ENCODE peak calls at places on chromosomes 13 and 19, in ten cellular contexts. One of them, this sample, is unnamed.

GRCh38 chr19:6593651-6594416 is 2.9 kb upstream of the CD70 start:
- DNase-seq in tibial artery: no peak
- DNase-seq in astrocyte of the spinal cord: no peak
- DNase-seq in lower leg skin: peak
- DNase-seq in Caco-2: no peak
- DNase-seq in OCI-LY7: peak
- DNase-seq in brain microvascular endothelial cell: no peak
- DNase-seq in astrocyte: no peak
- DNase-seq in GM12864: no peak
- DNase-seq in foreskin fibroblast: no peak
- DNase-seq in this sample: no peak

GRCh38 chr13:73633817-73634449 is 500.3 kb downstream of the KLF12 start:
- DNase-seq in astrocyte: no peak
- DNase-seq in Caco-2: no peak
- DNase-seq in GM12864: no peak
- DNase-seq in foreskin fibroblast: no peak
- DNase-seq in astrocyte of the spinal cord: no peak
- DNase-seq in OCI-LY7: no peak
- DNase-seq in lower leg skin: no peak
- DNase-seq in tibial artery: no peak
- DNase-seq in brain microvascular endothelial cell: no peak
- DNase-seq in this sample: no peak

GRCh38 chr19:43799502-43800142 is 2.6 kb downstream of the LYPD5 start:
- DNase-seq in GM12864: no peak
- DNase-seq in brain microvascular endothelial cell: no peak
- DNase-seq in astrocyte: no peak
- DNase-seq in astrocyte of the spinal cord: no peak
- DNase-seq in OCI-LY7: no peak
- DNase-seq in foreskin fibroblast: no peak
- DNase-seq in Caco-2: no peak
- DNase-seq in lower leg skin: peak
- DNase-seq in tibial artery: no peak
- DNase-seq in this sample: peak

GRCh38 chr13:43316997-43317396 is 293.6 kb downstream of the DNAJC15 start:
- DNase-seq in lower leg skin: no peak
- DNase-seq in foreskin fibroblast: peak
- DNase-seq in astrocyte of the spinal cord: peak
- DNase-seq in OCI-LY7: no peak
- DNase-seq in brain microvascular endothelial cell: peak
- DNase-seq in astrocyte: peak
- DNase-seq in GM12864: no peak
- DNase-seq in tibial artery: no peak
- DNase-seq in Caco-2: no peak
- DNase-seq in this sample: no peak

GRCh38 chr19:35718345-35719041 is 690 bp downstream of the KMT2B start:
- DNase-seq in tibial artery: no peak
- DNase-seq in foreskin fibroblast: peak
- DNase-seq in GM12864: no peak
- DNase-seq in lower leg skin: no peak
- DNase-seq in OCI-LY7: peak
- DNase-seq in astrocyte: no peak
- DNase-seq in astrocyte of the spinal cord: peak
- DNase-seq in Caco-2: peak
- DNase-seq in brain microvascular endothelial cell: no peak
- DNase-seq in this sample: peak

GRCh38 chr13:51303882-51304281 is 35.6 kb upstream of the SERPINE3 start:
- DNase-seq in brain microvascular endothelial cell: no peak
- DNase-seq in OCI-LY7: no peak
- DNase-seq in astrocyte: no peak
- DNase-seq in astrocyte of the spinal cord: no peak
- DNase-seq in tibial artery: no peak
- DNase-seq in GM12864: no peak
- DNase-seq in foreskin fibroblast: no peak
- DNase-seq in lower leg skin: no peak
- DNase-seq in Caco-2: no peak
- DNase-seq in this sample: no peak

GRCh38 chr19:4154571-4155312 is 1.3 kb downstream of the CREB3L3 start:
- DNase-seq in OCI-LY7: no peak
- DNase-seq in brain microvascular endothelial cell: no peak
- DNase-seq in astrocyte: no peak
- DNase-seq in GM12864: no peak
- DNase-seq in foreskin fibroblast: no peak
- DNase-seq in lower leg skin: no peak
- DNase-seq in tibial artery: no peak
- DNase-seq in astrocyte of the spinal cord: no peak
- DNase-seq in Caco-2: no peak
- DNase-seq in this sample: no peak

GRCh38 chr19:12574036-12574435 is 22.8 kb upstream of the ZNF564 start:
- DNase-seq in foreskin fibroblast: no peak
- DNase-seq in astrocyte: no peak
- DNase-seq in tibial artery: no peak
- DNase-seq in lower leg skin: no peak
- DNase-seq in astrocyte of the spinal cord: no peak
- DNase-seq in GM12864: peak
- DNase-seq in brain microvascular endothelial cell: no peak
- DNase-seq in Caco-2: no peak
- DNase-seq in OCI-LY7: peak
- DNase-seq in this sample: no peak

GRCh38 chr13:98478134-98479129 is 98.5 kb downstream of the STK24 start:
- DNase-seq in lower leg skin: peak
- DNase-seq in astrocyte: peak
- DNase-seq in brain microvascular endothelial cell: peak
- DNase-seq in GM12864: peak
- DNase-seq in foreskin fibroblast: peak
- DNase-seq in tibial artery: no peak
- DNase-seq in astrocyte of the spinal cord: peak
- DNase-seq in Caco-2: no peak
- DNase-seq in OCI-LY7: peak
- DNase-seq in this sample: no peak

GRCh38 chr13:26498524-26499208 is 58.8 kb upstream of the WASF3 start:
- DNase-seq in brain microvascular endothelial cell: peak
- DNase-seq in GM12864: no peak
- DNase-seq in lower leg skin: peak
- DNase-seq in foreskin fibroblast: peak
- DNase-seq in Caco-2: no peak
- DNase-seq in astrocyte of the spinal cord: peak
- DNase-seq in tibial artery: no peak
- DNase-seq in astrocyte: peak
- DNase-seq in OCI-LY7: no peak
- DNase-seq in this sample: no peak

DNA sequence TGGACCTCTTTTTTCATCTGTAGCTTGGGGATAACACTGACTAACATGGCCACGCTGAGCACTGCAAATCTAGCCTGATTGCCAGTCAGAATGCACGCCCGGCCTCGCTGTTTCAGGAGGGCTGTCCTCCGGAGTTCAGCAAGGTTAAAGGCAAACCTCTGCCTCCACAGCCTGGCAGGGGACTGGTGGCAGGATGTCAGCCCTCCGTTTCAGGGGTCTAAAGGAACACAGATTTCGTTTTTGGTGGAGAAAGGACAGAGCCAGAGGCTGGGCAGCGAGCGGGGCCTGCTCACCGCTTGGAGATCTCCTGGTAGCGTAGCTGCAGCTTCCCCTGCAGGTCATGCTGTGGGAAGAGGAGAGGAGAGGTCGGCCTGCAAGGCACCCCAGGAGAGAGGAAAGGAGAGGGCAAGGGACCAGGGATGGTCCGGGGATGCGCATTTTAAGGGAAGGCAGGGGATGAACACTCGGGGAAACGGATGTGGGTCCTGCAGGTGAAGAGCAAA is 560 bp downstream of the NDUFA7 start:
- DNase-seq in OCI-LY7: peak
- DNase-seq in tibial artery: no peak
- DNase-seq in Caco-2: no peak
- DNase-seq in astrocyte: no peak
- DNase-seq in GM12864: no peak
- DNase-seq in foreskin fibroblast: no peak
- DNase-seq in brain microvascular endothelial cell: no peak
- DNase-seq in astrocyte of the spinal cord: no peak
- DNase-seq in lower leg skin: no peak
- DNase-seq in this sample: no peak
- TF ChIP-seq CTCF in OCI-LY7: no peak
- TF ChIP-seq CTCF in tibial artery: no peak
- TF ChIP-seq CTCF in Caco-2: no peak
- TF ChIP-seq CTCF in astrocyte: no peak
- TF ChIP-seq CTCF in GM12864: no peak
- TF ChIP-seq CTCF in foreskin fibroblast: no peak
- TF ChIP-seq CTCF in brain microvascular endothelial cell: no peak
- TF ChIP-seq CTCF in astrocyte of the spinal cord: no peak
- TF ChIP-seq CTCF in lower leg skin: no peak
- TF ChIP-seq CTCF in this sample: no peak

GRCh38 chr19:2543463-2544442 is 67.8 kb downstream of the GADD45B start:
- DNase-seq in OCI-LY7: peak
- DNase-seq in GM12864: no peak
- DNase-seq in lower leg skin: peak
- DNase-seq in astrocyte of the spinal cord: peak
- DNase-seq in brain microvascular endothelial cell: peak
- DNase-seq in astrocyte: peak
- DNase-seq in Caco-2: peak
- DNase-seq in foreskin fibroblast: peak
- DNase-seq in tibial artery: peak
- DNase-seq in this sample: peak
- H3K4me3 ChIP-seq in OCI-LY7: peak
- H3K4me3 ChIP-seq in GM12864: peak
- H3K4me3 ChIP-seq in lower leg skin: no peak
- H3K4me3 ChIP-seq in astrocyte of the spinal cord: peak
- H3K4me3 ChIP-seq in brain microvascular endothelial cell: peak
- H3K4me3 ChIP-seq in astrocyte: peak
- H3K4me3 ChIP-seq in Caco-2: no peak
- H3K4me3 ChIP-seq in foreskin fibroblast: peak
- H3K4me3 ChIP-seq in tibial artery: peak
- H3K4me3 ChIP-seq in this sample: peak

GRCh38 chr19:55099557-55100506 is 17.6 kb downstream of the PPP1R12C start:
- DNase-seq in astrocyte of the spinal cord: no peak
- DNase-seq in brain microvascular endothelial cell: peak
- DNase-seq in Caco-2: peak
- DNase-seq in foreskin fibroblast: peak
- DNase-seq in tibial artery: no peak
- DNase-seq in lower leg skin: no peak
- DNase-seq in GM12864: no peak
- DNase-seq in OCI-LY7: no peak
- DNase-seq in astrocyte: no peak
- DNase-seq in this sample: no peak
- TF ChIP-seq CTCF in astrocyte of the spinal cord: peak
- TF ChIP-seq CTCF in brain microvascular endothelial cell: peak
- TF ChIP-seq CTCF in Caco-2: peak
- TF ChIP-seq CTCF in foreskin fibroblast: peak
- TF ChIP-seq CTCF in tibial artery: no peak
- TF ChIP-seq CTCF in lower leg skin: no peak
- TF ChIP-seq CTCF in GM12864: peak
- TF ChIP-seq CTCF in OCI-LY7: peak
- TF ChIP-seq CTCF in astrocyte: peak
- TF ChIP-seq CTCF in this sample: no peak

GRCh38 chr13:102136735-102137296 is 265.0 kb downstream of the FGF14 start:
- DNase-seq in brain microvascular endothelial cell: no peak
- DNase-seq in tibial artery: no peak
- DNase-seq in OCI-LY7: no peak
- DNase-seq in GM12864: no peak
- DNase-seq in Caco-2: no peak
- DNase-seq in lower leg skin: no peak
- DNase-seq in astrocyte: peak
- DNase-seq in astrocyte of the spinal cord: no peak
- DNase-seq in foreskin fibroblast: peak
- DNase-seq in this sample: no peak

GRCh38 chr13:102132896-102133295 is 269.0 kb downstream of the FGF14 start:
- DNase-seq in OCI-LY7: no peak
- DNase-seq in foreskin fibroblast: no peak
- DNase-seq in GM12864: no peak
- DNase-seq in Caco-2: no peak
- DNase-seq in astrocyte: no peak
- DNase-seq in tibial artery: no peak
- DNase-seq in lower leg skin: no peak
- DNase-seq in brain microvascular endothelial cell: no peak
- DNase-seq in astrocyte of the spinal cord: no peak
- DNase-seq in this sample: no peak

GRCh38 chr13:102127153-102127552 is 274.7 kb downstream of the FGF14 start:
- DNase-seq in lower leg skin: no peak
- DNase-seq in foreskin fibroblast: no peak
- DNase-seq in astrocyte: no peak
- DNase-seq in astrocyte of the spinal cord: no peak
- DNase-seq in GM12864: no peak
- DNase-seq in tibial artery: no peak
- DNase-seq in brain microvascular endothelial cell: no peak
- DNase-seq in Caco-2: no peak
- DNase-seq in OCI-LY7: no peak
- DNase-seq in this sample: no peak

GRCh38 chr13:102128216-102128800 is 273.5 kb downstream of the FGF14 start:
- DNase-seq in brain microvascular endothelial cell: no peak
- DNase-seq in astrocyte: peak
- DNase-seq in lower leg skin: no peak
- DNase-seq in tibial artery: no peak
- DNase-seq in foreskin fibroblast: peak
- DNase-seq in OCI-LY7: no peak
- DNase-seq in astrocyte of the spinal cord: peak
- DNase-seq in Caco-2: no peak
- DNase-seq in GM12864: no peak
- DNase-seq in this sample: no peak

GRCh38 chr13:102131246-102131645 is 270.6 kb downstream of the FGF14 start:
- DNase-seq in lower leg skin: no peak
- DNase-seq in astrocyte of the spinal cord: no peak
- DNase-seq in Caco-2: no peak
- DNase-seq in astrocyte: no peak
- DNase-seq in OCI-LY7: no peak
- DNase-seq in GM12864: no peak
- DNase-seq in brain microvascular endothelial cell: no peak
- DNase-seq in tibial artery: no peak
- DNase-seq in foreskin fibroblast: peak
- DNase-seq in this sample: no peak
- H3K4me3 ChIP-seq in lower leg skin: no peak
- H3K4me3 ChIP-seq in astrocyte of the spinal cord: no peak
- H3K4me3 ChIP-seq in Caco-2: no peak
- H3K4me3 ChIP-seq in astrocyte: no peak
- H3K4me3 ChIP-seq in OCI-LY7: no peak
- H3K4me3 ChIP-seq in GM12864: no peak
- H3K4me3 ChIP-seq in brain microvascular endothelial cell: no peak
- H3K4me3 ChIP-seq in tibial artery: no peak
- H3K4me3 ChIP-seq in foreskin fibroblast: no peak
- H3K4me3 ChIP-seq in this sample: no peak